ENCODE peak calls at places on chromosomes 16 and 17, in six cellular contexts. J is PC-3, W is ovary, E is tibial artery, Y is body of pancreas, N is colonic mucosa. X is an unnamed sample. For H3K36me3 and H3K27me3, the result is how much of the 10 kb centered on the place peaks cover.

GRCh38 chr17:5000237-5000639 is 2.5 kb downstream of the KIF1C start:
- DNase-seq in J (no peak), W (peak), E (peak), Y (peak), N (peak), X (no peak)

GRCh38 chr17:20920813-20921199 is 122.0 kb downstream of the USP22 start:
- DNase-seq in J (no peak), W (no peak), E (no peak), Y (no peak), N (no peak), X (peak)

GRCh38 chr17:75901727-75902126 is 3.0 kb downstream of the MRPL38 start:
- DNase-seq in J (no peak), W (no peak), E (no peak), Y (no peak), N (no peak), X (no peak)

GRCh38 chr17:72812823-72813222 is 279.7 kb downstream of the SLC39A11 start:
- DNase-seq in J (peak), W (no peak), E (no peak), Y (no peak), N (no peak), X (peak)

GRCh38 chr17:21213491-21214014 is 408 bp downstream of the TMEM11 start:
- DNase-seq in J (no peak), W (no peak), E (peak), Y (peak), N (no peak), X (peak)

GRCh38 chr17:42673885-42674754 is 2.7 kb downstream of the PLEKHH3 start:
- DNase-seq in J (no peak), W (peak), E (peak), Y (peak), N (peak), X (no peak)

GRCh38 chr17:65190467-65191095 is 53.4 kb downstream of the RGS9 start:
- DNase-seq in J (peak), W (no peak), E (no peak), Y (no peak), N (no peak), X (peak)

GRCh38 chr17:31269597-31269996 is 27.4 kb downstream of the OMG start:
- DNase-seq in J (peak), W (no peak), E (peak), Y (peak), N (no peak), X (peak)

GRCh38 chr17:18186271-18186982 is 2.8 kb downstream of the ALKBH5 start:
- DNase-seq in J (no peak), W (no peak), E (no peak), Y (no peak), N (no peak), X (no peak)

GRCh38 chr17:32588135-32588534 is 101.3 kb downstream of the CDK5R1 start:
- DNase-seq in J (no peak), W (no peak), E (no peak), Y (no peak), N (no peak), X (no peak)

GRCh38 chr17:79591014-79591590 is 19.7 kb downstream of the RBFOX3 start:
- DNase-seq in J (no peak), W (no peak), E (no peak), Y (no peak), N (no peak), X (no peak)

GRCh38 chr17:38453951-38454421 is 25.7 kb downstream of the ARHGAP23 start:
- DNase-seq in J (peak), W (peak), E (no peak), Y (no peak), N (no peak), X (peak)

GRCh38 chr16:30771726-30772125 is 9.6 kb downstream of the RNF40 start:
- DNase-seq in J (peak), W (no peak), E (no peak), Y (no peak), N (no peak), X (no peak)

GRCh38 chr17:35708951-35709350 is 22.5 kb upstream of the RASL10B start:
- DNase-seq in J (no peak), W (no peak), E (no peak), Y (no peak), N (no peak), X (no peak)

GRCh38 chr17:67942810-67943209 is 53.5 kb downstream of the C17orf58 start:
- DNase-seq in J (peak), W (no peak), E (no peak), Y (no peak), N (no peak), X (peak)

GRCh38 chr16:49462356-49462988 is 88.9 kb downstream of the C16orf78 start:
- DNase-seq in J (no peak), W (no peak), E (no peak), Y (no peak), N (no peak), X (no peak)

GRCh38 chr16:20910781-20911321 is 10.3 kb downstream of the LYRM1 start:
- DNase-seq in J (peak), W (no peak), E (no peak), Y (no peak), N (no peak), X (peak)

GRCh38 chr17:40283662-40284061 is 4.0 kb upstream of the CDC6 start:
- DNase-seq in J (peak), W (no peak), E (no peak), Y (no peak), N (peak), X (peak)

GRCh38 chr17:1177099-1177996 is 2.4 kb downstream of the ABR start:
- DNase-seq in J (peak), W (no peak), E (no peak), Y (no peak), N (no peak), X (no peak)

GRCh38 chr16:50326835-50327465 is 41.8 kb downstream of the BRD7 start:
- DNase-seq in J (peak), W (no peak), E (no peak), Y (no peak), N (no peak), X (peak)

GRCh38 chr16:4911831-4912422 is 25.0 kb downstream of the PPL start:
- DNase-seq in J (no peak), W (no peak), E (no peak), Y (no peak), N (no peak), X (peak)

GRCh38 chr16:75589301-75589700 is 23.1 kb downstream of the GABARAPL2 start:
- DNase-seq in J (no peak), W (no peak), E (peak), Y (no peak), N (no peak), X (no peak)

GRCh38 chr17:72502111-72502939 is 381.5 kb downstream of the SOX9 start:
- DNase-seq in J (no peak), W (no peak), E (no peak), Y (peak), N (peak), X (peak)

GRCh38 chr17:82247856-82248671 is 19.2 kb downstream of the SLC16A3 start:
- DNase-seq in J (no peak), W (peak), E (no peak), Y (no peak), N (no peak), X (no peak)

GRCh38 chr17:82246365-82247174 is 17.7 kb downstream of the SLC16A3 start:
- DNase-seq in J (peak), W (peak), E (no peak), Y (no peak), N (no peak), X (peak)

GRCh38 chr17:82248815-82249638 is 20.2 kb downstream of the SLC16A3 start:
- DNase-seq in J (no peak), W (peak), E (no peak), Y (no peak), N (no peak), X (no peak)

GRCh38 chr17:82246040-82246364 is 17.2 kb downstream of the SLC16A3 start:
- DNase-seq in J (no peak), W (no peak), E (no peak), Y (no peak), N (no peak), X (no peak)

GRCh38 chr17:82247175-82247823 is 18.5 kb downstream of the SLC16A3 start:
- DNase-seq in J (no peak), W (no peak), E (no peak), Y (no peak), N (no peak), X (no peak)
- H3K36me3 ChIP-seq in J (half or more), W (under half), E (half or more), Y (half or more), N (half or more), X (half or more)

GRCh38 chr17:56577190-56577589 is 16.3 kb upstream of the NOG start:
- DNase-seq in J (no peak), W (no peak), E (no peak), Y (no peak), N (no peak), X (no peak)

GRCh38 chr17:56577810-56578209 is 15.7 kb upstream of the NOG start:
- DNase-seq in J (no peak), W (no peak), E (no peak), Y (no peak), N (no peak), X (no peak)

GRCh38 chr17:56587298-56587697 is 6.2 kb upstream of the NOG start:
- DNase-seq in J (no peak), W (no peak), E (no peak), Y (no peak), N (no peak), X (no peak)

GRCh38 chr17:56583772-56584171 is 9.7 kb upstream of the NOG start:
- DNase-seq in J (no peak), W (no peak), E (no peak), Y (no peak), N (no peak), X (no peak)

GRCh38 chr17:56581635-56582605 is 11.6 kb upstream of the NOG start:
- DNase-seq in J (no peak), W (no peak), E (no peak), Y (no peak), N (no peak), X (no peak)
- H3K27me3 ChIP-seq in J (half or more), W (under half), E (under half), Y (under half), N (under half), X (under half)

DNA sequence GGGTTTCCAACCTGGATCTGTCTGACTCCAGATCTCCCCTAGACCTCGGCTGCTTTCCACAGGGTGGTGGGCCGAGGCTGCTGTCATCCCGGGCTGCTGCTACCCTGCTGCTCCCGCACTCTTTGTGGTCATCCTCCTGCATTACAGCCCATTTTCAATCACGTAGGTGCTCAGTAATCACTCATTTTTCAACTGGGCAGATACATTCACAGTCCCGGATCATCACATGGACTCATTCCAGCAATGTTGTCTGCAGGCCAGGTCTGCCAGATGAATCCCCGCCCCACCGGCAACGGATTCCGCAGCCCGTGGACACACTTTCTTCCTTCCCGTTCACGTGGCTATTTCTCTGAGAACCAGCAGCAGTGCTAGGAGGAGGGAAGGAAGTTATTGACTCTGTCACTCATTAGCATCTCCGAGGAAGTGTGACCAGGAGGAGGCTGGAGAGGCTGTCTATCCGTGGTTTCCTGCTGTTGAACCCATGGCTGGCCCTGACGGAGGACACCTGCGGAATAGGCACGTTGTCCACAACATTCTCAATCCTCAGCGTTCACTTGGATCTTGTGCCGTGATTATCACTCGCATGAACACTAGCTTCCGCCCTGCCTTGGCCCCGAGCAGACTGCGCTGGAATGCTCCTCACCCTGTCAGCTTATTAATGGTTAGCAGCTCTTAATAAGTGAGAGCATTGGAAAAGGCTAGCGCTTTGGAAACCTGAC is 14.7 kb upstream of the ZCCHC14 start:
- DNase-seq in J (no peak), W (no peak), E (no peak), Y (no peak), N (no peak), X (no peak)
- TF ChIP-seq CTCF in J (no peak), W (no peak), E (no peak), Y (no peak), N (no peak), X (no peak)

DNA sequence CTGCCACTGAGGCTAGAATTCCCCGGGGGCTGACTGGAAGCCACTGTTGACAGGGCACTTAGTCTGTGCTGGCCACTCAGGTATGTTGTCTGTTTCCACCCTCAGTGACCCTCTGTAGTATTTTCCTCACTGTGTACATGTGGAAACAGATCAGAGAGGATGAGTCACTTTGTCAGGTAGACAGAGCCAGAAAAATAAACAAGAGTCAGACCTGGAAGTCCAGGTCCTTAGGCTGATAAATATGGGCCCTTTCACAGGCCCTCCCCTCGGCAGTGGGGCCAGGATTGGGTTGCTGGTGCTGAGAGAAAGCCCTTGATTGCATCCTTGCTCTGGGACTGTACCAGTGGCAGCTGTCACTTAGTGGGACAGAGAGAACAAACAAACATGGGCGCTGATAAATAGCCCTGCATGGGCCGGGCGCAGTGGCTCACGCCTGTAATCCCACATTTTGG is 21.3 kb downstream of the PGS1 start:
- DNase-seq in J (peak), W (no peak), E (no peak), Y (no peak), N (no peak), X (peak)
- H3K36me3 ChIP-seq in J (half or more), W (under half), E (half or more), Y (under half), N (half or more), X (under half)

DNA sequence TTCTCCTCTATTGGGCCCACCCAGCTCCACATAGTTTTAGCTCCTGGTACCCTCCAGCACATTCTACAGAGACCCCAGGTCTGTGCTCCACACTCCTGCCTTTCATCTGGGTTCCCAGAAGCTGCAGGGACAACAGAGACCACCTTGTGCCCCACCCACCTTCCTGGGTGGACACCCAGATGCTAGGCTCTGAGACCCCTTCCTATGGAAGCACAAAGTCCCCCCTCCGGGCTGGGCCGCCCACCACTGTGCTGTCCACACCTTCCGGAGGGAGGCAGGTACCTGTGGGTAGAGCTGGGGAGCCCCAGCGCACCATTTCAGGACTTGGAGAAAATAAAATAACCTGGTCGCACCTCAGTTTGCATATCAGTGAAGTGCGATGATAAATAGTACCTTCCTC is 224.9 kb upstream of the FOXF1 start:
- DNase-seq in J (no peak), W (no peak), E (no peak), Y (no peak), N (peak), X (no peak)
- H3K27me3 ChIP-seq in J (half or more), W (under half), E (under half), Y (under half), N (under half), X (under half)

GRCh38 chr16:68596266-68596665 is 48.8 kb upstream of the CDH3 start:
- DNase-seq in J (no peak), W (no peak), E (no peak), Y (no peak), N (no peak), X (no peak)

GRCh38 chr16:68590201-68590994 is 51.3 kb downstream of the ZFP90 start:
- DNase-seq in J (peak), W (peak), E (no peak), Y (peak), N (peak), X (peak)

GRCh38 chr16:68592466-68593337 is 52.4 kb upstream of the CDH3 start:
- DNase-seq in J (peak), W (no peak), E (no peak), Y (no peak), N (no peak), X (peak)
- TF ChIP-seq CTCF in J (peak), W (no peak), E (no peak), Y (peak), N (no peak), X (peak)

GRCh38 chr16:61879-62281 is 8.3 kb downstream of the SNRNP25 start:
- DNase-seq in J (no peak), W (no peak), E (no peak), Y (no peak), N (no peak), X (no peak)
- H3K36me3 ChIP-seq in J (under half), W (under half), E (half or more), Y (under half), N (under half), X (half or more)

GRCh38 chr16:57540387-57540786 is 2.1 kb upstream of the ADGRG5 start:
- DNase-seq in J (no peak), W (no peak), E (no peak), Y (no peak), N (peak), X (no peak)
- H3K27me3 ChIP-seq in J (under half), W (under half), E (under half), Y (under half), N (under half), X (under half)

X was measured in bronchial epithelial cell.